ENCODE peak calls at places on chromosome X, in six cellular contexts. One of them, this sample, is unnamed.

GRCh38 chrX:13469963-13470679 is 99.3 kb upstream of the EGFL6 start:
- DNase-seq in suprapubic skin: no peak
- DNase-seq in stimulated activated CD4-positive, alpha-beta T cell treated with anti-CD3 and anti-CD28 coated beads, Interleukin-12 subunit alpha, Interleukin-12 subunit beta, amount 100 ng/mL, for 24 hours: no peak
- DNase-seq in Calu3: no peak
- DNase-seq in GOT3: no peak
- DNase-seq in activated effector memory CD4-positive, alpha-beta T cell treated with Interleukin-2 at 50 U/mL for 16 hours: no peak
- DNase-seq in this sample: no peak

GRCh38 chrX:154541896-154542722 is 4.5 kb downstream of the G6PD start:
- DNase-seq in GOT3: peak
- DNase-seq in stimulated activated CD4-positive, alpha-beta T cell treated with anti-CD3 and anti-CD28 coated beads, Interleukin-12 subunit alpha, Interleukin-12 subunit beta, amount 100 ng/mL, for 24 hours: no peak
- DNase-seq in activated effector memory CD4-positive, alpha-beta T cell treated with Interleukin-2 at 50 U/mL for 16 hours: no peak
- DNase-seq in Calu3: peak
- DNase-seq in suprapubic skin: peak
- DNase-seq in this sample: no peak

GRCh38 chrX:95382799-95383198 is 1301.8 kb upstream of the DIAPH2 start:
- DNase-seq in stimulated activated CD4-positive, alpha-beta T cell treated with anti-CD3 and anti-CD28 coated beads, Interleukin-12 subunit alpha, Interleukin-12 subunit beta, amount 100 ng/mL, for 24 hours: no peak
- DNase-seq in GOT3: no peak
- DNase-seq in activated effector memory CD4-positive, alpha-beta T cell treated with Interleukin-2 at 50 U/mL for 16 hours: no peak
- DNase-seq in Calu3: no peak
- DNase-seq in suprapubic skin: no peak
- DNase-seq in this sample: peak

GRCh38 chrX:54237014-54237413 is 54.0 kb upstream of the FAM120C start:
- DNase-seq in Calu3: no peak
- DNase-seq in stimulated activated CD4-positive, alpha-beta T cell treated with anti-CD3 and anti-CD28 coated beads, Interleukin-12 subunit alpha, Interleukin-12 subunit beta, amount 100 ng/mL, for 24 hours: no peak
- DNase-seq in suprapubic skin: no peak
- DNase-seq in activated effector memory CD4-positive, alpha-beta T cell treated with Interleukin-2 at 50 U/mL for 16 hours: no peak
- DNase-seq in GOT3: no peak
- DNase-seq in this sample: no peak

GRCh38 chrX:84186603-84187358 is 1.2 kb downstream of the RPS6KA6 start:
- DNase-seq in stimulated activated CD4-positive, alpha-beta T cell treated with anti-CD3 and anti-CD28 coated beads, Interleukin-12 subunit alpha, Interleukin-12 subunit beta, amount 100 ng/mL, for 24 hours: no peak
- DNase-seq in suprapubic skin: no peak
- DNase-seq in Calu3: peak
- DNase-seq in activated effector memory CD4-positive, alpha-beta T cell treated with Interleukin-2 at 50 U/mL for 16 hours: no peak
- DNase-seq in GOT3: no peak
- DNase-seq in this sample: no peak

GRCh38 chrX:128728943-128729342 is 676.7 kb upstream of the ACTRT1 start:
- DNase-seq in GOT3: no peak
- DNase-seq in suprapubic skin: no peak
- DNase-seq in Calu3: no peak
- DNase-seq in activated effector memory CD4-positive, alpha-beta T cell treated with Interleukin-2 at 50 U/mL for 16 hours: no peak
- DNase-seq in stimulated activated CD4-positive, alpha-beta T cell treated with anti-CD3 and anti-CD28 coated beads, Interleukin-12 subunit alpha, Interleukin-12 subunit beta, amount 100 ng/mL, for 24 hours: no peak
- DNase-seq in this sample: no peak

GRCh38 chrX:68650491-68650890 is 3.0 kb downstream of the STARD8 start:
- DNase-seq in Calu3: no peak
- DNase-seq in GOT3: no peak
- DNase-seq in stimulated activated CD4-positive, alpha-beta T cell treated with anti-CD3 and anti-CD28 coated beads, Interleukin-12 subunit alpha, Interleukin-12 subunit beta, amount 100 ng/mL, for 24 hours: no peak
- DNase-seq in activated effector memory CD4-positive, alpha-beta T cell treated with Interleukin-2 at 50 U/mL for 16 hours: no peak
- DNase-seq in suprapubic skin: no peak
- DNase-seq in this sample: no peak

GRCh38 chrX:72340572-72340971 is 34.9 kb upstream of the CITED1 start:
- DNase-seq in suprapubic skin: no peak
- DNase-seq in activated effector memory CD4-positive, alpha-beta T cell treated with Interleukin-2 at 50 U/mL for 16 hours: no peak
- DNase-seq in GOT3: no peak
- DNase-seq in Calu3: no peak
- DNase-seq in stimulated activated CD4-positive, alpha-beta T cell treated with anti-CD3 and anti-CD28 coated beads, Interleukin-12 subunit alpha, Interleukin-12 subunit beta, amount 100 ng/mL, for 24 hours: no peak
- DNase-seq in this sample: no peak

GRCh38 chrX:9467181-9467580 is 2.3 kb downstream of the TBL1X start:
- DNase-seq in activated effector memory CD4-positive, alpha-beta T cell treated with Interleukin-2 at 50 U/mL for 16 hours: no peak
- DNase-seq in GOT3: no peak
- DNase-seq in stimulated activated CD4-positive, alpha-beta T cell treated with anti-CD3 and anti-CD28 coated beads, Interleukin-12 subunit alpha, Interleukin-12 subunit beta, amount 100 ng/mL, for 24 hours: no peak
- DNase-seq in suprapubic skin: no peak
- DNase-seq in Calu3: no peak
- DNase-seq in this sample: no peak

GRCh38 chrX:150454083-150454482 is 91.0 kb downstream of the MAMLD1 start:
- DNase-seq in stimulated activated CD4-positive, alpha-beta T cell treated with anti-CD3 and anti-CD28 coated beads, Interleukin-12 subunit alpha, Interleukin-12 subunit beta, amount 100 ng/mL, for 24 hours: no peak
- DNase-seq in Calu3: no peak
- DNase-seq in GOT3: no peak
- DNase-seq in activated effector memory CD4-positive, alpha-beta T cell treated with Interleukin-2 at 50 U/mL for 16 hours: no peak
- DNase-seq in suprapubic skin: no peak
- DNase-seq in this sample: no peak

GRCh38 chrX:63350551-63350950 is 581 bp downstream of the SPIN4 start:
- DNase-seq in Calu3: peak
- DNase-seq in suprapubic skin: no peak
- DNase-seq in stimulated activated CD4-positive, alpha-beta T cell treated with anti-CD3 and anti-CD28 coated beads, Interleukin-12 subunit alpha, Interleukin-12 subunit beta, amount 100 ng/mL, for 24 hours: no peak
- DNase-seq in activated effector memory CD4-positive, alpha-beta T cell treated with Interleukin-2 at 50 U/mL for 16 hours: peak
- DNase-seq in GOT3: no peak
- DNase-seq in this sample: peak

GRCh38 chrX:103464774-103465117 is 54.5 kb downstream of the RAB40A start:
- DNase-seq in GOT3: no peak
- DNase-seq in suprapubic skin: peak
- DNase-seq in Calu3: peak
- DNase-seq in stimulated activated CD4-positive, alpha-beta T cell treated with anti-CD3 and anti-CD28 coated beads, Interleukin-12 subunit alpha, Interleukin-12 subunit beta, amount 100 ng/mL, for 24 hours: peak
- DNase-seq in activated effector memory CD4-positive, alpha-beta T cell treated with Interleukin-2 at 50 U/mL for 16 hours: peak
- DNase-seq in this sample: peak

GRCh38 chrX:110003167-110004156 is 548 bp downstream of the TMEM164 start:
- DNase-seq in suprapubic skin: peak
- DNase-seq in Calu3: peak
- DNase-seq in stimulated activated CD4-positive, alpha-beta T cell treated with anti-CD3 and anti-CD28 coated beads, Interleukin-12 subunit alpha, Interleukin-12 subunit beta, amount 100 ng/mL, for 24 hours: no peak
- DNase-seq in activated effector memory CD4-positive, alpha-beta T cell treated with Interleukin-2 at 50 U/mL for 16 hours: no peak
- DNase-seq in GOT3: no peak
- DNase-seq in this sample: no peak

GRCh38 chrX:130083656-130084382 is 26.5 kb downstream of the ELF4 start:
- DNase-seq in GOT3: no peak
- DNase-seq in activated effector memory CD4-positive, alpha-beta T cell treated with Interleukin-2 at 50 U/mL for 16 hours: no peak
- DNase-seq in suprapubic skin: no peak
- DNase-seq in Calu3: no peak
- DNase-seq in stimulated activated CD4-positive, alpha-beta T cell treated with anti-CD3 and anti-CD28 coated beads, Interleukin-12 subunit alpha, Interleukin-12 subunit beta, amount 100 ng/mL, for 24 hours: no peak
- DNase-seq in this sample: peak

GRCh38 chrX:9729161-9729885 is 36.3 kb downstream of the GPR143 start:
- DNase-seq in Calu3: no peak
- DNase-seq in suprapubic skin: no peak
- DNase-seq in activated effector memory CD4-positive, alpha-beta T cell treated with Interleukin-2 at 50 U/mL for 16 hours: no peak
- DNase-seq in stimulated activated CD4-positive, alpha-beta T cell treated with anti-CD3 and anti-CD28 coated beads, Interleukin-12 subunit alpha, Interleukin-12 subunit beta, amount 100 ng/mL, for 24 hours: no peak
- DNase-seq in GOT3: no peak
- DNase-seq in this sample: peak

GRCh38 chrX:17519349-17519748 is 144.3 kb downstream of the NHS start:
- DNase-seq in stimulated activated CD4-positive, alpha-beta T cell treated with anti-CD3 and anti-CD28 coated beads, Interleukin-12 subunit alpha, Interleukin-12 subunit beta, amount 100 ng/mL, for 24 hours: no peak
- DNase-seq in GOT3: no peak
- DNase-seq in suprapubic skin: peak
- DNase-seq in Calu3: no peak
- DNase-seq in activated effector memory CD4-positive, alpha-beta T cell treated with Interleukin-2 at 50 U/mL for 16 hours: no peak
- DNase-seq in this sample: no peak

GRCh38 chrX:1392376-1393130 is 640 bp upstream of the SLC25A6 start:
- DNase-seq in suprapubic skin: no peak
- DNase-seq in Calu3: peak
- DNase-seq in activated effector memory CD4-positive, alpha-beta T cell treated with Interleukin-2 at 50 U/mL for 16 hours: no peak
- DNase-seq in GOT3: no peak
- DNase-seq in stimulated activated CD4-positive, alpha-beta T cell treated with anti-CD3 and anti-CD28 coated beads, Interleukin-12 subunit alpha, Interleukin-12 subunit beta, amount 100 ng/mL, for 24 hours: no peak
- DNase-seq in this sample: peak

GRCh38 chrX:150873616-150874015 is 24.9 kb downstream of the CD99L2 start:
- DNase-seq in suprapubic skin: no peak
- DNase-seq in GOT3: no peak
- DNase-seq in Calu3: peak
- DNase-seq in stimulated activated CD4-positive, alpha-beta T cell treated with anti-CD3 and anti-CD28 coated beads, Interleukin-12 subunit alpha, Interleukin-12 subunit beta, amount 100 ng/mL, for 24 hours: no peak
- DNase-seq in activated effector memory CD4-positive, alpha-beta T cell treated with Interleukin-2 at 50 U/mL for 16 hours: no peak
- DNase-seq in this sample: no peak

GRCh38 chrX:55056820-55057690 is 17.8 kb upstream of the PAGE2B start:
- DNase-seq in stimulated activated CD4-positive, alpha-beta T cell treated with anti-CD3 and anti-CD28 coated beads, Interleukin-12 subunit alpha, Interleukin-12 subunit beta, amount 100 ng/mL, for 24 hours: no peak
- DNase-seq in suprapubic skin: no peak
- DNase-seq in Calu3: no peak
- DNase-seq in GOT3: no peak
- DNase-seq in activated effector memory CD4-positive, alpha-beta T cell treated with Interleukin-2 at 50 U/mL for 16 hours: peak
- DNase-seq in this sample: no peak

GRCh38 chrX:148507413-148507812 is 7.0 kb downstream of the AFF2 start:
- DNase-seq in activated effector memory CD4-positive, alpha-beta T cell treated with Interleukin-2 at 50 U/mL for 16 hours: no peak
- DNase-seq in GOT3: no peak
- DNase-seq in suprapubic skin: no peak
- DNase-seq in Calu3: no peak
- DNase-seq in stimulated activated CD4-positive, alpha-beta T cell treated with anti-CD3 and anti-CD28 coated beads, Interleukin-12 subunit alpha, Interleukin-12 subunit beta, amount 100 ng/mL, for 24 hours: no peak
- DNase-seq in this sample: no peak

GRCh38 chrX:30533261-30533660 is 44.3 kb downstream of the TASL start:
- DNase-seq in Calu3: no peak
- DNase-seq in suprapubic skin: no peak
- DNase-seq in GOT3: no peak
- DNase-seq in stimulated activated CD4-positive, alpha-beta T cell treated with anti-CD3 and anti-CD28 coated beads, Interleukin-12 subunit alpha, Interleukin-12 subunit beta, amount 100 ng/mL, for 24 hours: no peak
- DNase-seq in activated effector memory CD4-positive, alpha-beta T cell treated with Interleukin-2 at 50 U/mL for 16 hours: no peak
- DNase-seq in this sample: peak

GRCh38 chrX:12042615-12043014 is 95.7 kb upstream of the FRMPD4 start:
- DNase-seq in suprapubic skin: no peak
- DNase-seq in stimulated activated CD4-positive, alpha-beta T cell treated with anti-CD3 and anti-CD28 coated beads, Interleukin-12 subunit alpha, Interleukin-12 subunit beta, amount 100 ng/mL, for 24 hours: no peak
- DNase-seq in activated effector memory CD4-positive, alpha-beta T cell treated with Interleukin-2 at 50 U/mL for 16 hours: no peak
- DNase-seq in Calu3: no peak
- DNase-seq in GOT3: no peak
- DNase-seq in this sample: no peak

GRCh38 chrX:137926090-137926489 is 360.2 kb downstream of the ZIC3 start:
- DNase-seq in GOT3: no peak
- DNase-seq in activated effector memory CD4-positive, alpha-beta T cell treated with Interleukin-2 at 50 U/mL for 16 hours: no peak
- DNase-seq in stimulated activated CD4-positive, alpha-beta T cell treated with anti-CD3 and anti-CD28 coated beads, Interleukin-12 subunit alpha, Interleukin-12 subunit beta, amount 100 ng/mL, for 24 hours: no peak
- DNase-seq in Calu3: no peak
- DNase-seq in suprapubic skin: no peak
- DNase-seq in this sample: peak

GRCh38 chrX:3501833-3502535 is 155.5 kb upstream of the MXRA5 start:
- DNase-seq in stimulated activated CD4-positive, alpha-beta T cell treated with anti-CD3 and anti-CD28 coated beads, Interleukin-12 subunit alpha, Interleukin-12 subunit beta, amount 100 ng/mL, for 24 hours: no peak
- DNase-seq in GOT3: no peak
- DNase-seq in Calu3: no peak
- DNase-seq in activated effector memory CD4-positive, alpha-beta T cell treated with Interleukin-2 at 50 U/mL for 16 hours: no peak
- DNase-seq in suprapubic skin: no peak
- DNase-seq in this sample: no peak

GRCh38 chrX:1480082-1480785 is 27.5 kb upstream of the ASMTL start:
- DNase-seq in suprapubic skin: peak
- DNase-seq in Calu3: no peak
- DNase-seq in GOT3: no peak
- DNase-seq in activated effector memory CD4-positive, alpha-beta T cell treated with Interleukin-2 at 50 U/mL for 16 hours: no peak
- DNase-seq in stimulated activated CD4-positive, alpha-beta T cell treated with anti-CD3 and anti-CD28 coated beads, Interleukin-12 subunit alpha, Interleukin-12 subunit beta, amount 100 ng/mL, for 24 hours: no peak
- DNase-seq in this sample: no peak

GRCh38 chrX:47172549-47172948 is 21.1 kb upstream of the UBA1 start:
- DNase-seq in activated effector memory CD4-positive, alpha-beta T cell treated with Interleukin-2 at 50 U/mL for 16 hours: no peak
- DNase-seq in Calu3: no peak
- DNase-seq in stimulated activated CD4-positive, alpha-beta T cell treated with anti-CD3 and anti-CD28 coated beads, Interleukin-12 subunit alpha, Interleukin-12 subunit beta, amount 100 ng/mL, for 24 hours: no peak
- DNase-seq in GOT3: no peak
- DNase-seq in suprapubic skin: peak
- DNase-seq in this sample: no peak

GRCh38 chrX:150547511-150548115 is 20.8 kb upstream of the MTM1 start:
- DNase-seq in activated effector memory CD4-positive, alpha-beta T cell treated with Interleukin-2 at 50 U/mL for 16 hours: no peak
- DNase-seq in stimulated activated CD4-positive, alpha-beta T cell treated with anti-CD3 and anti-CD28 coated beads, Interleukin-12 subunit alpha, Interleukin-12 subunit beta, amount 100 ng/mL, for 24 hours: no peak
- DNase-seq in suprapubic skin: peak
- DNase-seq in Calu3: peak
- DNase-seq in GOT3: no peak
- DNase-seq in this sample: peak

GRCh38 chrX:130485870-130486269 is 84.1 kb downstream of the RBMX2 start:
- DNase-seq in Calu3: no peak
- DNase-seq in stimulated activated CD4-positive, alpha-beta T cell treated with anti-CD3 and anti-CD28 coated beads, Interleukin-12 subunit alpha, Interleukin-12 subunit beta, amount 100 ng/mL, for 24 hours: no peak
- DNase-seq in suprapubic skin: no peak
- DNase-seq in activated effector memory CD4-positive, alpha-beta T cell treated with Interleukin-2 at 50 U/mL for 16 hours: no peak
- DNase-seq in GOT3: no peak
- DNase-seq in this sample: no peak

GRCh38 chrX:140318306-140318705 is 186.6 kb downstream of the SOX3 start:
- DNase-seq in GOT3: no peak
- DNase-seq in activated effector memory CD4-positive, alpha-beta T cell treated with Interleukin-2 at 50 U/mL for 16 hours: no peak
- DNase-seq in Calu3: no peak
- DNase-seq in stimulated activated CD4-positive, alpha-beta T cell treated with anti-CD3 and anti-CD28 coated beads, Interleukin-12 subunit alpha, Interleukin-12 subunit beta, amount 100 ng/mL, for 24 hours: no peak
- DNase-seq in suprapubic skin: no peak
- DNase-seq in this sample: no peak

GRCh38 chrX:69562904-69563568 is 52.9 kb upstream of the EDA start:
- DNase-seq in stimulated activated CD4-positive, alpha-beta T cell treated with anti-CD3 and anti-CD28 coated beads, Interleukin-12 subunit alpha, Interleukin-12 subunit beta, amount 100 ng/mL, for 24 hours: no peak
- DNase-seq in GOT3: no peak
- DNase-seq in suprapubic skin: no peak
- DNase-seq in Calu3: no peak
- DNase-seq in activated effector memory CD4-positive, alpha-beta T cell treated with Interleukin-2 at 50 U/mL for 16 hours: no peak
- DNase-seq in this sample: no peak

GRCh38 chrX:11664211-11664888 is 1.4 kb downstream of the ARHGAP6 start:
- DNase-seq in suprapubic skin: peak
- DNase-seq in activated effector memory CD4-positive, alpha-beta T cell treated with Interleukin-2 at 50 U/mL for 16 hours: no peak
- DNase-seq in Calu3: no peak
- DNase-seq in stimulated activated CD4-positive, alpha-beta T cell treated with anti-CD3 and anti-CD28 coated beads, Interleukin-12 subunit alpha, Interleukin-12 subunit beta, amount 100 ng/mL, for 24 hours: no peak
- DNase-seq in GOT3: no peak
- DNase-seq in this sample: no peak

GRCh38 chrX:37776987-37777325 is 2.9 kb upstream of the CYBB start:
- DNase-seq in Calu3: no peak
- DNase-seq in stimulated activated CD4-positive, alpha-beta T cell treated with anti-CD3 and anti-CD28 coated beads, Interleukin-12 subunit alpha, Interleukin-12 subunit beta, amount 100 ng/mL, for 24 hours: no peak
- DNase-seq in activated effector memory CD4-positive, alpha-beta T cell treated with Interleukin-2 at 50 U/mL for 16 hours: no peak
- DNase-seq in GOT3: no peak
- DNase-seq in suprapubic skin: no peak
- DNase-seq in this sample: no peak

GRCh38 chrX:130027569-130027968 is 45.1 kb downstream of the BCORL1 start:
- DNase-seq in suprapubic skin: no peak
- DNase-seq in stimulated activated CD4-positive, alpha-beta T cell treated with anti-CD3 and anti-CD28 coated beads, Interleukin-12 subunit alpha, Interleukin-12 subunit beta, amount 100 ng/mL, for 24 hours: no peak
- DNase-seq in activated effector memory CD4-positive, alpha-beta T cell treated with Interleukin-2 at 50 U/mL for 16 hours: no peak
- DNase-seq in GOT3: no peak
- DNase-seq in Calu3: no peak
- DNase-seq in this sample: no peak

GRCh38 chrX:72620550-72621145 is 48.0 kb upstream of the HDAC8 start:
- DNase-seq in GOT3: no peak
- DNase-seq in Calu3: peak
- DNase-seq in suprapubic skin: no peak
- DNase-seq in activated effector memory CD4-positive, alpha-beta T cell treated with Interleukin-2 at 50 U/mL for 16 hours: no peak
- DNase-seq in stimulated activated CD4-positive, alpha-beta T cell treated with anti-CD3 and anti-CD28 coated beads, Interleukin-12 subunit alpha, Interleukin-12 subunit beta, amount 100 ng/mL, for 24 hours: no peak
- DNase-seq in this sample: peak